ENCODE peak calls at places on chromosomes 16 and 17, in five cellular contexts. One of them, this sample, is unnamed.

GRCh38 chr16:18933501-18933900 is 7.3 kb upstream of the SMG1 start:
- DNase-seq in activated CD4-positive, CD25-positive, alpha-beta regulatory T cell treated with anti-CD3 and anti-CD28 coated beads, Interleukin-2, amount 50 U/mL, for 16 hours: no peak
- DNase-seq in activated naive CD4-positive, alpha-beta T cell: no peak
- DNase-seq in pancreas: no peak
- DNase-seq in amygdala: no peak
- DNase-seq in this sample: no peak

GRCh38 chr16:11700264-11701029 is 32.2 kb downstream of the SNN start:
- DNase-seq in pancreas: no peak
- DNase-seq in amygdala: no peak
- DNase-seq in activated CD4-positive, CD25-positive, alpha-beta regulatory T cell treated with anti-CD3 and anti-CD28 coated beads, Interleukin-2, amount 50 U/mL, for 16 hours: no peak
- DNase-seq in activated naive CD4-positive, alpha-beta T cell: no peak
- DNase-seq in this sample: no peak

GRCh38 chr17:80791758-80792284 is 199.8 kb upstream of the CHMP6 start:
- DNase-seq in pancreas: no peak
- DNase-seq in activated CD4-positive, CD25-positive, alpha-beta regulatory T cell treated with anti-CD3 and anti-CD28 coated beads, Interleukin-2, amount 50 U/mL, for 16 hours: no peak
- DNase-seq in activated naive CD4-positive, alpha-beta T cell: no peak
- DNase-seq in amygdala: no peak
- DNase-seq in this sample: peak

GRCh38 chr17:73343739-73344454 is 32.1 kb upstream of the CDC42EP4 start:
- DNase-seq in amygdala: no peak
- DNase-seq in activated naive CD4-positive, alpha-beta T cell: no peak
- DNase-seq in activated CD4-positive, CD25-positive, alpha-beta regulatory T cell treated with anti-CD3 and anti-CD28 coated beads, Interleukin-2, amount 50 U/mL, for 16 hours: no peak
- DNase-seq in pancreas: no peak
- DNase-seq in this sample: no peak

GRCh38 chr17:28473542-28473941 is at the start of gene SLC13A2:
- DNase-seq in pancreas: no peak
- DNase-seq in activated naive CD4-positive, alpha-beta T cell: no peak
- DNase-seq in activated CD4-positive, CD25-positive, alpha-beta regulatory T cell treated with anti-CD3 and anti-CD28 coated beads, Interleukin-2, amount 50 U/mL, for 16 hours: no peak
- DNase-seq in amygdala: no peak
- DNase-seq in this sample: no peak

GRCh38 chr17:17508641-17509591 is 12.7 kb upstream of the RASD1 start:
- DNase-seq in amygdala: no peak
- DNase-seq in activated CD4-positive, CD25-positive, alpha-beta regulatory T cell treated with anti-CD3 and anti-CD28 coated beads, Interleukin-2, amount 50 U/mL, for 16 hours: no peak
- DNase-seq in activated naive CD4-positive, alpha-beta T cell: no peak
- DNase-seq in pancreas: no peak
- DNase-seq in this sample: no peak

GRCh38 chr17:62617894-62618472 is 9.5 kb upstream of the MRC2 start:
- DNase-seq in activated CD4-positive, CD25-positive, alpha-beta regulatory T cell treated with anti-CD3 and anti-CD28 coated beads, Interleukin-2, amount 50 U/mL, for 16 hours: no peak
- DNase-seq in amygdala: no peak
- DNase-seq in pancreas: no peak
- DNase-seq in activated naive CD4-positive, alpha-beta T cell: no peak
- DNase-seq in this sample: no peak

GRCh38 chr17:78316867-78317816 is 42.7 kb downstream of the SOCS3 start:
- DNase-seq in amygdala: no peak
- DNase-seq in activated naive CD4-positive, alpha-beta T cell: no peak
- DNase-seq in pancreas: no peak
- DNase-seq in activated CD4-positive, CD25-positive, alpha-beta regulatory T cell treated with anti-CD3 and anti-CD28 coated beads, Interleukin-2, amount 50 U/mL, for 16 hours: no peak
- DNase-seq in this sample: no peak

GRCh38 chr16:85616608-85617311 is 3.6 kb downstream of the GSE1 start:
- DNase-seq in amygdala: no peak
- DNase-seq in pancreas: peak
- DNase-seq in activated naive CD4-positive, alpha-beta T cell: no peak
- DNase-seq in activated CD4-positive, CD25-positive, alpha-beta regulatory T cell treated with anti-CD3 and anti-CD28 coated beads, Interleukin-2, amount 50 U/mL, for 16 hours: no peak
- DNase-seq in this sample: no peak

GRCh38 chr16:84876873-84877606 is 57.3 kb downstream of the CRISPLD2 start:
- DNase-seq in pancreas: no peak
- DNase-seq in activated CD4-positive, CD25-positive, alpha-beta regulatory T cell treated with anti-CD3 and anti-CD28 coated beads, Interleukin-2, amount 50 U/mL, for 16 hours: no peak
- DNase-seq in amygdala: no peak
- DNase-seq in activated naive CD4-positive, alpha-beta T cell: no peak
- DNase-seq in this sample: no peak

GRCh38 chr16:1662543-1662942 is 15.5 kb upstream of the JPT2 start:
- DNase-seq in amygdala: no peak
- DNase-seq in pancreas: no peak
- DNase-seq in activated CD4-positive, CD25-positive, alpha-beta regulatory T cell treated with anti-CD3 and anti-CD28 coated beads, Interleukin-2, amount 50 U/mL, for 16 hours: no peak
- DNase-seq in activated naive CD4-positive, alpha-beta T cell: no peak
- DNase-seq in this sample: no peak

GRCh38 chr16:3503513-3503912 is 2.7 kb downstream of the CLUAP1 start:
- DNase-seq in pancreas: no peak
- DNase-seq in activated naive CD4-positive, alpha-beta T cell: no peak
- DNase-seq in amygdala: no peak
- DNase-seq in activated CD4-positive, CD25-positive, alpha-beta regulatory T cell treated with anti-CD3 and anti-CD28 coated beads, Interleukin-2, amount 50 U/mL, for 16 hours: no peak
- DNase-seq in this sample: no peak

GRCh38 chr17:44556854-44557606 is at the start of gene FZD2:
- DNase-seq in activated CD4-positive, CD25-positive, alpha-beta regulatory T cell treated with anti-CD3 and anti-CD28 coated beads, Interleukin-2, amount 50 U/mL, for 16 hours: no peak
- DNase-seq in pancreas: peak
- DNase-seq in amygdala: no peak
- DNase-seq in activated naive CD4-positive, alpha-beta T cell: no peak
- DNase-seq in this sample: peak

GRCh38 chr16:49120631-49121030 is 161.0 kb downstream of the CBLN1 start:
- DNase-seq in activated CD4-positive, CD25-positive, alpha-beta regulatory T cell treated with anti-CD3 and anti-CD28 coated beads, Interleukin-2, amount 50 U/mL, for 16 hours: no peak
- DNase-seq in pancreas: no peak
- DNase-seq in activated naive CD4-positive, alpha-beta T cell: no peak
- DNase-seq in amygdala: no peak
- DNase-seq in this sample: no peak

GRCh38 chr16:80910434-80910833 is 96.3 kb downstream of the CMC2 start:
- DNase-seq in pancreas: no peak
- DNase-seq in activated naive CD4-positive, alpha-beta T cell: no peak
- DNase-seq in activated CD4-positive, CD25-positive, alpha-beta regulatory T cell treated with anti-CD3 and anti-CD28 coated beads, Interleukin-2, amount 50 U/mL, for 16 hours: no peak
- DNase-seq in amygdala: no peak
- DNase-seq in this sample: no peak